ENCODE peak calls at places on chromosomes 3 and 15, in six cellular contexts. V is AG04449; Q is iris pigment epithelial cell; E is HS-27A; N is lower lobe of right lung; J is effector CD4-positive, alpha-beta T cell. I is an unnamed sample.

GRCh38 chr3:82038536-82038935 is 277.1 kb upstream of the GBE1 start:
- DNase-seq in V (no peak), Q (no peak), E (no peak), N (no peak), J (no peak), I (peak)

GRCh38 chr3:127698264-127699097 is 25.7 kb downstream of the ABTB1 start:
- DNase-seq in V (no peak), Q (no peak), E (no peak), N (peak), J (no peak), I (no peak)

GRCh38 chr15:81293728-81294500 is 30.0 kb downstream of the STARD5 start:
- DNase-seq in V (no peak), Q (no peak), E (no peak), N (peak), J (peak), I (peak)

GRCh38 chr15:65869954-65870871 is 922 bp downstream of the RAB11A start:
- DNase-seq in V (no peak), Q (peak), E (peak), N (peak), J (peak), I (peak)

GRCh38 chr3:174342941-174343431 is 516.1 kb upstream of the NAALADL2 start:
- DNase-seq in V (peak), Q (no peak), E (no peak), N (no peak), J (no peak), I (no peak)

GRCh38 chr3:173398111-173398479 is 551 bp downstream of the NLGN1 start:
- DNase-seq in V (no peak), Q (peak), E (no peak), N (no peak), J (no peak), I (no peak)

GRCh38 chr3:151579571-151580270 is 118.9 kb upstream of the IGSF10 start:
- DNase-seq in V (no peak), Q (peak), E (no peak), N (no peak), J (no peak), I (no peak)

GRCh38 chr3:69420781-69421520 is 35.1 kb upstream of the FRMD4B start:
- DNase-seq in V (no peak), Q (no peak), E (no peak), N (no peak), J (no peak), I (no peak)

GRCh38 chr3:101084404-101084803 is 91.2 kb upstream of the ABI3BP start:
- DNase-seq in V (no peak), Q (no peak), E (no peak), N (no peak), J (no peak), I (no peak)

GRCh38 chr3:156483426-156483825 is 71.5 kb downstream of the SSR3 start:
- DNase-seq in V (no peak), Q (peak), E (no peak), N (no peak), J (no peak), I (no peak)

GRCh38 chr15:49675051-49675450 is 54.2 kb downstream of the DTWD1 start:
- DNase-seq in V (no peak), Q (peak), E (peak), N (no peak), J (no peak), I (no peak)

GRCh38 chr3:162721736-162722135 is 1225.1 kb downstream of the OTOL1 start:
- DNase-seq in V (no peak), Q (peak), E (no peak), N (no peak), J (no peak), I (no peak)

GRCh38 chr3:51544011-51544775 is 5.7 kb downstream of the RAD54L2 start:
- DNase-seq in V (no peak), Q (peak), E (no peak), N (no peak), J (no peak), I (peak)

GRCh38 chr3:15336057-15336456 is 3.7 kb upstream of the SH3BP5 start:
- DNase-seq in V (no peak), Q (no peak), E (no peak), N (no peak), J (no peak), I (no peak)

GRCh38 chr3:194003128-194004057 is 132.6 kb upstream of the HES1 start:
- DNase-seq in V (peak), Q (peak), E (peak), N (peak), J (no peak), I (peak)

GRCh38 chr3:23676093-23676492 is 129.7 kb upstream of the UBE2E1 start:
- DNase-seq in V (no peak), Q (peak), E (no peak), N (no peak), J (no peak), I (no peak)

GRCh38 chr15:65056868-65057548 is 10.8 kb downstream of the RASL12 start:
- DNase-seq in V (no peak), Q (peak), E (no peak), N (no peak), J (no peak), I (no peak)

GRCh38 chr3:13495921-13496723 is 16.0 kb downstream of the HDAC11 start:
- DNase-seq in V (peak), Q (peak), E (peak), N (peak), J (peak), I (peak)